ENCODE peak calls at places on chromosomes 13 and 19, in five cellular contexts. O is SHP77; D is stimulated activated CD8-positive, alpha-beta memory T cell treated with anti-CD3 and anti-CD28 coated beads, Interleukin-7, amount 100 ng/mL, for 48 hours; A is AG09309; Z is neuronal stem cell. I is an unnamed sample.

GRCh38 chr19:31334849-31335624 is 14.2 kb downstream of the TSHZ3 start:
- DNase-seq in D (no peak), O (no peak), A (no peak), Z (no peak), I (no peak)

GRCh38 chr13:28761586-28761985 is 42.8 kb upstream of the SLC46A3 start:
- DNase-seq in O (no peak), D (no peak), A (no peak), Z (no peak), I (no peak)

GRCh38 chr13:59368652-59369051 is 795.1 kb downstream of the DIAPH3 start:
- DNase-seq in D (no peak), O (no peak), A (no peak), Z (no peak), I (no peak)

GRCh38 chr19:44746946-44747738 is 1.4 kb upstream of the BCL3 start:
- DNase-seq in Z (peak), A (peak), D (peak), O (peak), I (peak)

GRCh38 chr13:106526748-106527488 is 8.5 kb downstream of the EFNB2 start:
- DNase-seq in A (no peak), D (no peak), O (no peak), Z (no peak), I (no peak)

GRCh38 chr19:47663911-47664771 is 49.1 kb upstream of the EHD2 start:
- DNase-seq in D (no peak), A (peak), O (no peak), Z (no peak), I (no peak)

GRCh38 chr19:47848871-47849473 is 10.1 kb upstream of the TPRX2 start:
- DNase-seq in D (peak), O (no peak), Z (peak), A (no peak), I (no peak)

GRCh38 chr19:51887522-51888498 is at the start of gene ZNF577:
- DNase-seq in A (peak), O (no peak), D (peak), Z (peak), I (no peak)

GRCh38 chr19:11551603-11552235 is 7.3 kb downstream of the ELOF1 start:
- DNase-seq in O (no peak), Z (no peak), D (no peak), A (no peak), I (no peak)

GRCh38 chr19:57269515-57270250 is 10.6 kb upstream of the ZNF460 start:
- DNase-seq in D (no peak), A (peak), Z (no peak), O (no peak), I (no peak)

GRCh38 chr13:108363651-108364050 is 94.1 kb downstream of the TNFSF13B start:
- DNase-seq in Z (no peak), D (no peak), A (no peak), O (no peak), I (no peak)

GRCh38 chr13:102825921-102826706 is 19.7 kb upstream of the ERCC5 start:
- DNase-seq in O (no peak), Z (no peak), A (peak), D (no peak), I (no peak)

GRCh38 chr19:3663838-3664237 is 36.4 kb downstream of the PIP5K1C start:
- DNase-seq in O (no peak), Z (no peak), A (no peak), D (no peak), I (no peak)

GRCh38 chr13:19605161-19605955 is 28.1 kb upstream of the MPHOSPH8 start:
- DNase-seq in D (no peak), Z (no peak), A (no peak), O (no peak), I (no peak)

GRCh38 chr19:41350735-41351338 is 2.9 kb downstream of the TGFB1 start:
- DNase-seq in A (no peak), D (no peak), O (no peak), Z (no peak), I (no peak)

GRCh38 chr13:58960909-58961308 is 1202.8 kb downstream of the DIAPH3 start:
- DNase-seq in D (no peak), O (no peak), A (no peak), Z (no peak), I (no peak)

GRCh38 chr19:27738569-27739193 is 1474.3 kb downstream of the UQCRFS1 start:
- DNase-seq in D (no peak), A (no peak), Z (no peak), O (no peak), I (no peak)

GRCh38 chr19:38155453-38155852 is 68.6 kb downstream of the DPF1 start:
- DNase-seq in D (no peak), Z (no peak), O (no peak), A (no peak), I (no peak)

GRCh38 chr13:22000191-22000590 is 329.3 kb downstream of the FGF9 start:
- DNase-seq in O (no peak), D (no peak), Z (no peak), A (no peak), I (no peak)

GRCh38 chr13:73820285-73820684 is 313.9 kb downstream of the KLF12 start:
- DNase-seq in A (no peak), Z (no peak), O (no peak), D (no peak), I (no peak)

GRCh38 chr19:45670670-45671453 is 2.8 kb downstream of the GIPR start:
- DNase-seq in D (peak), O (peak), A (no peak), Z (peak), I (peak)

GRCh38 chr19:6238643-6239281 is 41.0 kb downstream of the MLLT1 start:
- DNase-seq in Z (no peak), O (no peak), D (no peak), A (no peak), I (no peak)

GRCh38 chr19:51391073-51391611 is 751 bp upstream of the C19orf84 start:
- DNase-seq in A (no peak), O (no peak), D (no peak), Z (no peak), I (no peak)

GRCh38 chr13:108018371-108018870 is 196.9 kb downstream of the LIG4 start:
- DNase-seq in A (no peak), Z (no peak), O (no peak), D (no peak), I (no peak)

GRCh38 chr13:71906438-71906837 is 39.4 kb upstream of the DACH1 start:
- DNase-seq in O (no peak), A (no peak), Z (no peak), D (no peak), I (no peak)

GRCh38 chr19:44723952-44724319 is 24.6 kb upstream of the BCL3 start:
- DNase-seq in O (peak), A (no peak), Z (peak), D (no peak), I (peak)

GRCh38 chr13:25249001-25249543 is 38.2 kb downstream of the MTMR6 start:
- DNase-seq in D (no peak), Z (no peak), O (no peak), A (peak), I (no peak)

GRCh38 chr19:35609881-35610353 is 2.6 kb upstream of the HAUS5 start:
- DNase-seq in D (no peak), Z (no peak), A (no peak), O (no peak), I (no peak)

GRCh38 chr19:5666921-5667610 is 13.2 kb downstream of the MICOS13 start:
- DNase-seq in O (no peak), Z (no peak), D (no peak), A (no peak), I (no peak)

GRCh38 chr13:107020393-107020792 is 452.5 kb upstream of the ARGLU1 start:
- DNase-seq in O (no peak), Z (no peak), A (no peak), D (no peak), I (no peak)

GRCh38 chr13:67225252-67226159 is 4.6 kb downstream of the PCDH9 start:
- DNase-seq in Z (no peak), A (no peak), D (no peak), O (no peak), I (no peak)

GRCh38 chr19:7665076-7665475 is 3.8 kb upstream of the RETN start:
- DNase-seq in A (no peak), O (no peak), Z (no peak), D (no peak), I (no peak)

GRCh38 chr13:94921181-94921580 is 208.8 kb upstream of the SOX21 start:
- DNase-seq in A (no peak), O (no peak), D (no peak), Z (no peak), I (no peak)

GRCh38 chr13:71760226-71760591 is 106.8 kb downstream of the DACH1 start:
- DNase-seq in O (no peak), A (no peak), D (no peak), Z (no peak), I (no peak)

I was measured in NCI-H774.